ENCODE peak calls at places on chromosomes 4 and X, in five cellular contexts. Y is SK-N-SH, M is fibroblast of pulmonary artery, G is lower lobe of right lung, C is choroid plexus epithelial cell. J is an unnamed sample.

GRCh38 chrX:13471269-13471668 is 98.1 kb upstream of the EGFL6 start:
- DNase-seq in Y (no peak), M (no peak), G (no peak), C (peak; percentile 39), J (no peak)

GRCh38 chrX:46628406-46629371 is 55.1 kb downstream of the CHST7 start:
- DNase-seq in G (peak; percentile 51), Y (no peak), C (peak; percentile 84), M (peak; percentile 63), J (peak; percentile 75)

GRCh38 chr4:82618321-82618720 is 56.5 kb upstream of the TMEM150C start:
- DNase-seq in C (no peak), M (no peak), G (no peak), Y (peak; percentile 73), J (no peak)

GRCh38 chr4:153468587-153468986 is 2.4 kb downstream of the TMEM131L start:
- DNase-seq in C (no peak), M (no peak), G (no peak), Y (peak; percentile 53), J (no peak)

GRCh38 chr4:74365761-74366160 is 816 bp downstream of the EREG start:
- DNase-seq in C (peak; percentile 10), Y (peak; percentile 5), G (no peak), M (peak; percentile 23), J (no peak)

GRCh38 chr4:151473521-151474097 is 64.6 kb downstream of the FHIP1A start:
- DNase-seq in M (no peak), Y (no peak), C (no peak), G (no peak), J (no peak)

GRCh38 chrX:6849711-6850415 is 297.6 kb upstream of the STS start:
- DNase-seq in M (no peak), C (no peak), G (no peak), Y (no peak), J (no peak)

GRCh38 chrX:29113221-29113620 is 526.0 kb downstream of the IL1RAPL1 start:
- DNase-seq in M (no peak), C (no peak), Y (no peak), G (no peak), J (no peak)

GRCh38 chr4:66691101-66691500 is 854.2 kb downstream of the CENPC start:
- DNase-seq in C (peak; percentile 22), G (no peak), Y (no peak), M (no peak), J (no peak)

GRCh38 chrX:40496728-40497127 is 84.0 kb upstream of the ATP6AP2 start:
- DNase-seq in G (no peak), M (peak; percentile 17), C (peak; percentile 64), Y (peak; percentile 41), J (no peak)
- TF ChIP-seq CTCF in G (no peak), M (peak; percentile 24), C (peak; percentile 65), Y (peak; percentile 22), J (no peak)

GRCh38 chr4:144611850-144612249 is 34.1 kb upstream of the HHIP start:
- DNase-seq in C (peak; percentile 55), Y (peak; percentile 25), G (no peak), M (peak; percentile 30), J (no peak)
- TF ChIP-seq CTCF in C (peak; percentile 77), Y (peak; percentile 44), G (no peak), M (peak; percentile 49), J (peak; percentile 67)

GRCh38 chrX:48474127-48474526 is 1.9 kb upstream of the FTSJ1 start:
- DNase-seq in G (no peak), M (peak; percentile 39), Y (peak; percentile 42), C (peak; percentile 48), J (no peak)
- TF ChIP-seq CTCF in G (no peak), M (peak; percentile 37), Y (peak; percentile 44), C (peak; percentile 52), J (peak; percentile 31)

DNA sequence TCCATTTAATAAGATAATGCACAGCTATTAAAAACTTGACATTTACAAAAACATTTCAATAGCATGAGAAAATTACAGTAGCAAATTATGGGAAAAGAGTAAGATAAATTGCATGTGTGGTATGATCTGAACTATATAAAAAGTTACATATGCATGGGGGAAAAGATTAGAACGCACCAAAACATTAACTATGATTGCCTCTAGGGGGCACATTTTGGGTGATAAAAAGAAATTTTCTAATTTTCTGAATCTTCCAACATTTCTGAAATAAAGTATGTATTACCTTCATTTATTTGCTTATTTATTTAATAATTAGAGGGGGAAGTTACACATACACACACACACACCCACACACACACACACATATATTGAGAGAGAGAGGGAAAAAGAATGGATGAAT is 19.6 kb upstream of the KDM5C start:
- DNase-seq in G (no peak), C (no peak), Y (no peak), M (no peak), J (no peak)
- TF ChIP-seq CTCF in G (no peak), C (peak; percentile 41), Y (peak; percentile 61), M (peak; percentile 25), J (no peak)

DNA sequence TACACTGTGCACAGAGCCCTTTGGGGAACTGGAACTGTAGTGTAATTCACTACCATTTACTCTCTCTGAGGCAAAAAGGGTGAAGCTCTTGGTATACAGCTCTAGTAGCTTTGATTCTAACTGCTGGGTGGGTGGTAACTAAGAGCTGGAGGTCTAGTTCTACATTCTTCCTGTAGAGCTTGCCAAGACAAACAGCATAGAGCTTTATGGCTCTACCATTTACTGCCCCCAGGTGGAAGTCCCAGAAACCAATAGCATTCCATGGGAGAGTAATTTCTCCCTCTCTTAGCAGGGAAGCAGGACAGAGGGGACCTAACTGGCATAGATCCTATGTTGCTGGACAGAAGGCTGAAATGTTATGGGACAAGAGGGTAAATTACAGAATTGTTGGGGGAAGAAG is 26.7 kb downstream of the HDAC8 start:
- DNase-seq in Y (no peak), G (no peak), M (peak; percentile 37), C (peak; percentile 59), J (no peak)
- TF ChIP-seq CTCF in Y (peak; percentile 33), G (no peak), M (peak; percentile 26), C (peak; percentile 48), J (no peak)

GRCh38 chr4:2009651-2010233 is 968 bp upstream of the NELFA start:
- DNase-seq in Y (peak; percentile 87), C (peak; percentile 46), G (peak; percentile 79), M (peak; percentile 57), J (peak; percentile 7)

GRCh38 chr4:2007804-2008670 is 737 bp downstream of the NELFA start:
- DNase-seq in C (peak; percentile 17), Y (peak; percentile 78), M (peak; percentile 13), G (peak; percentile 53), J (no peak)

GRCh38 chr4:2006956-2007653 is 1.7 kb downstream of the NELFA start:
- DNase-seq in M (no peak), C (no peak), G (no peak), Y (no peak), J (no peak)

GRCh38 chr4:2008671-2008920 is 178 bp downstream of the NELFA start:
- DNase-seq in C (no peak), M (no peak), G (no peak), Y (no peak), J (no peak)

GRCh38 chr4:2008921-2009650 is at the start of gene NELFA:
- DNase-seq in M (peak; percentile 95), Y (peak; percentile 96), G (peak; percentile 97), C (peak; percentile 94), J (peak; percentile 84)
- TF ChIP-seq CTCF in M (peak; percentile 43), Y (no peak), G (peak; percentile 55), C (peak; percentile 60), J (peak; percentile 5)

DNA sequence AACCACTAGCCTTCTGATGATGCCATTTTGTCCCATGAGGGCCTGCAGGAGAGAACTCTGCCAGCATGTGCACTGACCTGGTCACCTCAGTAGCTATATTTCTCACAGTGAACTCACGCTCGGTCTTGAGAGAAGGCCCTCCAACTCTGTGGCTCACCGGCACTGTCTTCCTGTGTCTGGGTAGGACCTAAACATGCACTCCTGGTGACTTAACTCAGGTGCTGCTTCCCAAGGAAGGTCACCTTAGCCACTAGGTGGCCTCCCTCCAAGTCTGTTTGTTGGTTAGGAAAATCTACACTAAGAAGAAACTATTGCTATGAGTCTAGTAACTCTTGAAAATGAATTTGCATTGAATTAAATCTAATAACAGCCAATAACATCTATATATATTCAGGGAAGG is 24.8 kb downstream of the TLR10 start:
- DNase-seq in Y (no peak), G (no peak), M (no peak), C (no peak), J (no peak)
- TF ChIP-seq CTCF in Y (peak; percentile 36), G (peak; percentile 25), M (no peak), C (peak; percentile 45), J (peak; percentile 58)

DNA sequence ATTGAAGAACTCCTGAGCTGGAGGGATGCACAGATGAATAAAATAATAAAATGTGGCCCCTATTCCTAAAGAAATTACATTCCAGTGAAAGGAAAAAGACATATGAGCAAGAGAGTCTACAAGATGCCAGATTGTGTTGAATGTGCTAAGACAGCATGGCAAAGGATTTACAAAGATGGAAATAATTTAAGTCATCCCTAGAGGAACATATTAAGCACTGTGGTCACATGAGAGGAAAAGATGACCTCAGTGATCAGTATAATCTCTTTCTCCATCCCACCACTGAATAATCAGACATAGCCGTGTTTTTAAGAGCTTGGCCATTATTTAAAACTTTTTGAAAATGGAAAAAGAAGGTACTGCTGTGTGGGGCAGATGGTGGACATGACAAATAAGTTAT is 213.0 kb upstream of the LDB2 start:
- DNase-seq in Y (no peak), C (no peak), G (no peak), M (no peak), J (no peak)
- TF ChIP-seq CTCF in Y (no peak), C (no peak), G (no peak), M (no peak), J (no peak)